ENCODE peak calls at places on chromosomes 3 and 15, in five cellular contexts. One of them, this sample, is unnamed.
A peak's percentile ranks its signal among the peaks of the same experiment; 100 is the strongest.

GRCh38 chr15:25862469-25863066 is 559 bp downstream of the ATP10A start:
- DNase-seq in hippocampal formation: no peak
- DNase-seq in D721Med: no peak
- DNase-seq in dorsolateral prefrontal cortex: no peak
- DNase-seq in HFFc6: no peak
- DNase-seq in this sample: peak; percentile 18

GRCh38 chr3:16793321-16793720 is 91.4 kb upstream of the PLCL2 start:
- DNase-seq in HFFc6: no peak
- DNase-seq in D721Med: no peak
- DNase-seq in dorsolateral prefrontal cortex: no peak
- DNase-seq in hippocampal formation: no peak
- DNase-seq in this sample: no peak

GRCh38 chr3:128486692-128487537 is 6.1 kb downstream of the GATA2 start:
- DNase-seq in D721Med: no peak
- DNase-seq in dorsolateral prefrontal cortex: no peak
- DNase-seq in hippocampal formation: no peak
- DNase-seq in HFFc6: no peak
- DNase-seq in this sample: peak; percentile 32

GRCh38 chr3:126983653-126984390 is 907 bp downstream of the PLXNA1 start:
- DNase-seq in dorsolateral prefrontal cortex: no peak
- DNase-seq in HFFc6: no peak
- DNase-seq in hippocampal formation: no peak
- DNase-seq in D721Med: no peak
- DNase-seq in this sample: peak; percentile 55

GRCh38 chr3:14172480-14172879 is 5.9 kb downstream of the XPC start:
- DNase-seq in dorsolateral prefrontal cortex: no peak
- DNase-seq in hippocampal formation: no peak
- DNase-seq in HFFc6: no peak
- DNase-seq in D721Med: no peak
- DNase-seq in this sample: no peak

GRCh38 chr3:119672791-119673190 is 4.4 kb downstream of the COX17 start:
- DNase-seq in D721Med: no peak
- DNase-seq in HFFc6: no peak
- DNase-seq in hippocampal formation: no peak
- DNase-seq in dorsolateral prefrontal cortex: no peak
- DNase-seq in this sample: no peak

GRCh38 chr15:31974855-31975421 is 55.4 kb upstream of the CHRNA7 start:
- DNase-seq in dorsolateral prefrontal cortex: peak; percentile 43
- DNase-seq in D721Med: peak; percentile 33
- DNase-seq in hippocampal formation: peak; percentile 68
- DNase-seq in HFFc6: no peak
- DNase-seq in this sample: no peak

GRCh38 chr15:61227269-61228024 is 1.7 kb downstream of the RORA start:
- DNase-seq in D721Med: peak; percentile 43
- DNase-seq in dorsolateral prefrontal cortex: peak; percentile 7
- DNase-seq in hippocampal formation: no peak
- DNase-seq in HFFc6: peak; percentile 64
- DNase-seq in this sample: peak; percentile 30

GRCh38 chr3:8963137-8963853 is at the start of gene RAD18:
- DNase-seq in hippocampal formation: peak; percentile 85
- DNase-seq in D721Med: peak; percentile 63
- DNase-seq in dorsolateral prefrontal cortex: peak; percentile 81
- DNase-seq in HFFc6: peak; percentile 82
- DNase-seq in this sample: peak; percentile 82

GRCh38 chr3:26438981-26439884 is 183.3 kb upstream of the LRRC3B start:
- DNase-seq in hippocampal formation: no peak
- DNase-seq in dorsolateral prefrontal cortex: no peak
- DNase-seq in HFFc6: no peak
- DNase-seq in D721Med: no peak
- DNase-seq in this sample: no peak